ENCODE peak calls at places on chromosomes 12 and 14, in five cellular contexts. One of them, this sample, is unnamed.

GRCh38 chr14:91144425-91145145 is 30.7 kb downstream of the DGLUCY start:
- DNase-seq in prostate gland: no peak
- DNase-seq in endodermal cell: no peak
- DNase-seq in fibroblast of the aortic adventitia: peak; percentile 78
- DNase-seq in coronary artery: no peak
- DNase-seq in this sample: peak; percentile 75

GRCh38 chr12:119544780-119545625 is 48.6 kb upstream of the TMEM233 start:
- DNase-seq in fibroblast of the aortic adventitia: peak; percentile 89
- DNase-seq in endodermal cell: peak; percentile 92
- DNase-seq in prostate gland: peak; percentile 67
- DNase-seq in coronary artery: no peak
- DNase-seq in this sample: peak; percentile 77

GRCh38 chr14:61568572-61569011 is 126.7 kb upstream of the HIF1A start:
- DNase-seq in prostate gland: no peak
- DNase-seq in coronary artery: no peak
- DNase-seq in endodermal cell: peak; percentile 87
- DNase-seq in fibroblast of the aortic adventitia: no peak
- DNase-seq in this sample: no peak

GRCh38 chr12:6285063-6285477 is 25.4 kb upstream of the PLEKHG6 start:
- DNase-seq in prostate gland: peak; percentile 58
- DNase-seq in coronary artery: no peak
- DNase-seq in endodermal cell: peak; percentile 93
- DNase-seq in fibroblast of the aortic adventitia: peak; percentile 86
- DNase-seq in this sample: peak; percentile 58

GRCh38 chr12:65098364-65098763 is 22.7 kb downstream of the WIF1 start:
- DNase-seq in coronary artery: no peak
- DNase-seq in prostate gland: no peak
- DNase-seq in fibroblast of the aortic adventitia: no peak
- DNase-seq in endodermal cell: no peak
- DNase-seq in this sample: no peak

GRCh38 chr12:4274396-4274959 is 916 bp downstream of the CCND2 start:
- DNase-seq in prostate gland: no peak
- DNase-seq in fibroblast of the aortic adventitia: no peak
- DNase-seq in endodermal cell: peak; percentile 78
- DNase-seq in coronary artery: no peak
- DNase-seq in this sample: no peak

GRCh38 chr12:10641735-10642500 is 28.5 kb upstream of the MAGOHB start:
- DNase-seq in endodermal cell: no peak
- DNase-seq in fibroblast of the aortic adventitia: peak; percentile 65
- DNase-seq in coronary artery: no peak
- DNase-seq in prostate gland: no peak
- DNase-seq in this sample: peak; percentile 54

GRCh38 chr14:100778078-100778927 is 47.6 kb upstream of the MEG3 start:
- DNase-seq in prostate gland: no peak
- DNase-seq in coronary artery: no peak
- DNase-seq in fibroblast of the aortic adventitia: no peak
- DNase-seq in endodermal cell: peak; percentile 28
- DNase-seq in this sample: no peak

GRCh38 chr12:93287152-93287551 is 90.6 kb upstream of the NUDT4 start:
- DNase-seq in coronary artery: no peak
- DNase-seq in prostate gland: no peak
- DNase-seq in endodermal cell: peak; percentile 35
- DNase-seq in fibroblast of the aortic adventitia: no peak
- DNase-seq in this sample: no peak

GRCh38 chr12:7354521-7354920 is 50.6 kb downstream of the ACSM4 start:
- DNase-seq in coronary artery: no peak
- DNase-seq in fibroblast of the aortic adventitia: peak; percentile 4
- DNase-seq in prostate gland: no peak
- DNase-seq in endodermal cell: no peak
- DNase-seq in this sample: no peak

GRCh38 chr12:51897181-51897580 is 9.3 kb downstream of the ANKRD33 start:
- DNase-seq in coronary artery: peak; percentile 66
- DNase-seq in fibroblast of the aortic adventitia: peak; percentile 70
- DNase-seq in prostate gland: no peak
- DNase-seq in endodermal cell: no peak
- DNase-seq in this sample: peak; percentile 50

GRCh38 chr12:39459027-39459434 is 16.1 kb upstream of the KIF21A start:
- DNase-seq in coronary artery: no peak
- DNase-seq in fibroblast of the aortic adventitia: no peak
- DNase-seq in prostate gland: no peak
- DNase-seq in endodermal cell: no peak
- DNase-seq in this sample: no peak

GRCh38 chr12:121718653-121719239 is 6.2 kb downstream of the TMEM120B start:
- DNase-seq in endodermal cell: peak; percentile 73
- DNase-seq in coronary artery: no peak
- DNase-seq in fibroblast of the aortic adventitia: no peak
- DNase-seq in prostate gland: no peak
- DNase-seq in this sample: no peak

GRCh38 chr12:95808146-95808545 is 17.6 kb upstream of the NTN4 start:
- DNase-seq in coronary artery: no peak
- DNase-seq in fibroblast of the aortic adventitia: no peak
- DNase-seq in prostate gland: no peak
- DNase-seq in endodermal cell: no peak
- DNase-seq in this sample: no peak

GRCh38 chr12:98697209-98697608 is 52.1 kb downstream of the APAF1 start:
- DNase-seq in endodermal cell: no peak
- DNase-seq in fibroblast of the aortic adventitia: no peak
- DNase-seq in coronary artery: no peak
- DNase-seq in prostate gland: no peak
- DNase-seq in this sample: no peak

GRCh38 chr12:57730336-57731067 is 8.0 kb downstream of the AGAP2 start:
- DNase-seq in coronary artery: no peak
- DNase-seq in endodermal cell: peak; percentile 32
- DNase-seq in fibroblast of the aortic adventitia: no peak
- DNase-seq in prostate gland: no peak
- DNase-seq in this sample: no peak

GRCh38 chr12:8780389-8780788 is 42.0 kb upstream of the A2ML1 start:
- DNase-seq in endodermal cell: peak; percentile 70
- DNase-seq in prostate gland: peak; percentile 25
- DNase-seq in coronary artery: no peak
- DNase-seq in fibroblast of the aortic adventitia: peak; percentile 49
- DNase-seq in this sample: peak; percentile 35

GRCh38 chr14:68279777-68280233 is 460.2 kb downstream of the RAD51B start:
- DNase-seq in coronary artery: no peak
- DNase-seq in prostate gland: no peak
- DNase-seq in endodermal cell: no peak
- DNase-seq in fibroblast of the aortic adventitia: no peak
- DNase-seq in this sample: no peak

GRCh38 chr14:68281497-68281896 is 461.9 kb downstream of the RAD51B start:
- DNase-seq in coronary artery: no peak
- DNase-seq in endodermal cell: no peak
- DNase-seq in prostate gland: no peak
- DNase-seq in fibroblast of the aortic adventitia: no peak
- DNase-seq in this sample: no peak

GRCh38 chr14:68279437-68279720 is 459.8 kb downstream of the RAD51B start:
- DNase-seq in fibroblast of the aortic adventitia: no peak
- DNase-seq in endodermal cell: no peak
- DNase-seq in prostate gland: no peak
- DNase-seq in coronary artery: no peak
- DNase-seq in this sample: no peak

GRCh38 chr14:68282479-68283377 is 463.1 kb downstream of the RAD51B start:
- DNase-seq in prostate gland: no peak
- DNase-seq in coronary artery: no peak
- DNase-seq in endodermal cell: no peak
- DNase-seq in fibroblast of the aortic adventitia: no peak
- DNase-seq in this sample: no peak

DNA sequence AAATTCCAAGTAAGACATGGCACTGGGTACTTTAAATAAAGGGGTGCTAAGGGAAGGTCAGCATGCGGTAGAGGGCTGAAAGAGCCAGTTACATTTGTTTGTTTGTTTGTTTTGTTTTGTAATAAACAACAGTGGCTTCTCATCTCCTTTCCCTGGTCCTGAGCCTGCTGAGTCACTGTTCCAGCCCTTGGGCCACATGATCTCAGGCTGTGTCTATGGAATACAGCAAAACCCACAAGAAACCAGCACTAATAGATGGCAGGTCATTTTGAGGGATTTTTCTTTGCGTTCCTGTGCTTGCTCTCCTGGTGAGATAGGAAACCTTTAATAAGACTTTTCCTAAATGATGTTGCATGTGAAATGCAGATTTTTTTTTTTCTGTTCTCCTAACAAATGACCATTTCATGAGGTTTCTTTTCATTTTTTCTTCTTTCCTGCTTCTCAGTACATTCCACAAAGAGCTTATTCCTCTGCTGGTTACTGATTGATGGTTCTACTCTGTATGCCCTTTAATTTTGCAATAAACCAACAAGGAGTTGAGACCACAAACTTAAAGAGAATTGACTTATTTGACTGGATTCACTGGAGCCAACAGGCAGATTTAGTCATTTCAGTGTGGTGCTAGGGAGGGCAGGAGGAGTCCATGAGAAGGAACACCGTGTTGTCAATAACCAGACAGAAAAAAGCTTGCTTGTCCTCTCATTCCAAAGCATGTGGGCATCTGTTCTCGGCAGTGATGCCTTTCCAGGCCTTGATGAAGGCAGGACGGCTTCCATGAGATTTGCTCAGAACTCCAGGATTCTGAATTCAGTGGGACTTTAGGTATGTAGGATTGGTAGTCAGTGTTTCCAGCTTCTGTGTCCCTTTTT is 459.2 kb downstream of the RAD51B start:
- DNase-seq in fibroblast of the aortic adventitia: peak; percentile 43
- DNase-seq in endodermal cell: no peak
- DNase-seq in prostate gland: no peak
- DNase-seq in coronary artery: no peak
- DNase-seq in this sample: peak; percentile 86
- TF ChIP-seq CTCF in fibroblast of the aortic adventitia: no peak
- TF ChIP-seq CTCF in endodermal cell: no peak
- TF ChIP-seq CTCF in prostate gland: no peak
- TF ChIP-seq CTCF in coronary artery: no peak
- TF ChIP-seq CTCF in this sample: no peak

DNA sequence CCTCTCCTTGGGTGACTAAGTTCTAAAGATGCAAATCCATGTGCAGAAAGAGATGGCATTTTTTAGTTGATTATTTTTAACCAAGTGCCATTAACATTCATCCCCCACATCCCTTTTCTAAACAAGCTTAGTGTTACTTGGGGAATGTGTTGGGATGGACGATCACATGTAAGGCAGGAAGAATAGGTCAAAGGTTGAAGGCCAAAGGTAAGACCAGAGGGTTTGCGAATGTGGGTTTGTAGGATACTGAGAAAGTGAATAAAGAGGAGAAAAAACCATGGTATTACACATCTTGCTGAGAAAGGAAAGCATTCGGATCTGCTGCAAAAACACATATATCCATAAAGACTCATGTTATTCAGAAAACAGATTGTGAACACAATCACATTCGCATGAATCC is 111.6 kb downstream of the GCH1 start:
- DNase-seq in endodermal cell: peak; percentile 7
- DNase-seq in fibroblast of the aortic adventitia: no peak
- DNase-seq in coronary artery: no peak
- DNase-seq in prostate gland: no peak
- DNase-seq in this sample: no peak
- H3K4me3 ChIP-seq in endodermal cell: no peak overlapping the region
- H3K4me3 ChIP-seq in fibroblast of the aortic adventitia: no peak overlapping the region
- H3K4me3 ChIP-seq in coronary artery: no peak overlapping the region
- H3K4me3 ChIP-seq in prostate gland: no peak overlapping the region
- H3K4me3 ChIP-seq in this sample: no peak overlapping the region

GRCh38 chr12:101794574-101794973 is 36.2 kb downstream of the GNPTAB start:
- DNase-seq in prostate gland: no peak
- DNase-seq in fibroblast of the aortic adventitia: no peak
- DNase-seq in endodermal cell: no peak
- DNase-seq in coronary artery: no peak
- DNase-seq in this sample: no peak

GRCh38 chr12:101789171-101789570 is 41.6 kb downstream of the GNPTAB start:
- DNase-seq in prostate gland: no peak
- DNase-seq in coronary artery: no peak
- DNase-seq in endodermal cell: no peak
- DNase-seq in fibroblast of the aortic adventitia: no peak
- DNase-seq in this sample: no peak

GRCh38 chr12:101793401-101793800 is 37.4 kb downstream of the GNPTAB start:
- DNase-seq in fibroblast of the aortic adventitia: peak; percentile 66
- DNase-seq in prostate gland: no peak
- DNase-seq in coronary artery: no peak
- DNase-seq in endodermal cell: no peak
- DNase-seq in this sample: peak; percentile 60

GRCh38 chr12:101795013-101795412 is 35.7 kb downstream of the GNPTAB start:
- DNase-seq in endodermal cell: no peak
- DNase-seq in prostate gland: no peak
- DNase-seq in fibroblast of the aortic adventitia: no peak
- DNase-seq in coronary artery: no peak
- DNase-seq in this sample: no peak

GRCh38 chr12:101792046-101792931 is 38.5 kb downstream of the GNPTAB start:
- DNase-seq in prostate gland: no peak
- DNase-seq in coronary artery: no peak
- DNase-seq in endodermal cell: no peak
- DNase-seq in fibroblast of the aortic adventitia: peak; percentile 10
- DNase-seq in this sample: no peak
- TF ChIP-seq CTCF in prostate gland: peak; percentile 23
- TF ChIP-seq CTCF in coronary artery: no peak
- TF ChIP-seq CTCF in endodermal cell: peak; percentile 40
- TF ChIP-seq CTCF in fibroblast of the aortic adventitia: peak; percentile 52
- TF ChIP-seq CTCF in this sample: peak; percentile 42

GRCh38 chr12:54213084-54213483 is 24.3 kb upstream of the SMUG1 start:
- DNase-seq in prostate gland: no peak
- DNase-seq in endodermal cell: peak; percentile 54
- DNase-seq in fibroblast of the aortic adventitia: no peak
- DNase-seq in coronary artery: no peak
- DNase-seq in this sample: no peak

GRCh38 chr12:54216580-54217308 is 28.0 kb upstream of the SMUG1 start:
- DNase-seq in coronary artery: no peak
- DNase-seq in fibroblast of the aortic adventitia: peak; percentile 81
- DNase-seq in prostate gland: peak; percentile 48
- DNase-seq in endodermal cell: peak; percentile 96
- DNase-seq in this sample: peak; percentile 71

GRCh38 chr12:54215990-54216579 is 27.3 kb upstream of the SMUG1 start:
- DNase-seq in prostate gland: no peak
- DNase-seq in fibroblast of the aortic adventitia: no peak
- DNase-seq in coronary artery: no peak
- DNase-seq in endodermal cell: peak; percentile 67
- DNase-seq in this sample: no peak

GRCh38 chr12:54217309-54217661 is 28.5 kb upstream of the SMUG1 start:
- DNase-seq in prostate gland: no peak
- DNase-seq in coronary artery: no peak
- DNase-seq in fibroblast of the aortic adventitia: no peak
- DNase-seq in endodermal cell: no peak
- DNase-seq in this sample: no peak

DNA sequence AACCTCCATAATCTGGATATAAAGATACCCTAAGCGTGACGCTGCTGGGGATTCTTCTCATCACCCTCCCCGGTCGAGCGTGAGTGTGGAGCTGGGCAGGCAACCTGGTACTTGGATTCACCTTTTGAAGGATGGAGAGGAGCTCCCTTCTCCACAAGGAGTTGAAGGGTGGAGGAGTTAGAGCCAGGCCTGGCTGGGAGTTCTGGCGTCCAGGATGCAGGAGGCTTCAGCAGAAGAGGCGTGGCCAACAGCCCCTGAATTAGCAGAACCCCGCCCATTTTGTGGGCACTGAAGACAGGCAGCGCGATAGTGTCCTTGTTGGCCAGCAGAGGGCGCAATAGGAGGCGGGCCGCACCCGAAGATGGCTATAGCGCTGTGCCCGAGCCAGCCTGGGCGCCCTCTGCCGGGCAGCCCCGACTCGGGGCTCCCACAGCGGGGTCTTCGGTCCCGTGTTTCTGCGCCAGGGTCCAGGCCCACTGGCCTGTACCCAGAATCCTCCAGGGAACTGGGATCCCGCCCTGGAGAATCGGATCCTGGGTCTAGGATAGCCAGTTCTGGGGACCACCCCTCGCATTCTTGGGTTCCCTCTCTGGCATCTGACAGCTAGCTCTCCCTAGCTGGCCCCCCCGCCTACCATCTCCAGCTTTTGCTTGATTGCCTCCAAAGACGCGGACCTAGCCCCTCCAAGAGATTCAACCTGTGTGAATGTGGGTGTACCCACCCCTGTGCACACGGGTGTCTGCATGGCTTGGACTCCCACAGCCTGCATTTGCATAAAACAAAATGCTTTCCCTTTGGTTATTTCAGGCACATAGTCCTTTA is 26.0 kb upstream of the SMUG1 start:
- DNase-seq in prostate gland: peak; percentile 54
- DNase-seq in coronary artery: peak; percentile 79
- DNase-seq in endodermal cell: peak; percentile 99
- DNase-seq in fibroblast of the aortic adventitia: peak; percentile 88
- DNase-seq in this sample: peak; percentile 90
- H3K4me3 ChIP-seq in prostate gland: no peak overlapping the region
- H3K4me3 ChIP-seq in coronary artery: peak overlapping the region; percentile 41
- H3K4me3 ChIP-seq in endodermal cell: no peak overlapping the region
- H3K4me3 ChIP-seq in fibroblast of the aortic adventitia: peak overlapping the region; percentile 49
- H3K4me3 ChIP-seq in this sample: peak overlapping the region; percentile 53